ENCODE peak calls at places on chromosomes 12 and 14, in ten cellular contexts. S is substantia nigra; Z is RKO; I is mesothelial cell of epicardium; P is activated CD4-positive, CD25-positive, alpha-beta regulatory T cell treated with anti-CD3 and anti-CD28 coated beads, Interleukin-2, amount 50 U/mL, for 16 hours; C is AG09319; R is germinal center; Y is GM10248; Q is ELR; G is effector memory CD4-positive, alpha-beta T cell. D is an unnamed sample.

GRCh38 chr14:90483551-90483950 is 86.7 kb downstream of the CALM1 start:
- DNase-seq in S (no peak), Z (no peak), I (no peak), P (no peak), C (no peak), R (no peak), Y (peak), Q (no peak), G (peak), D (no peak)

GRCh38 chr14:93912785-93913184 is 14.4 kb upstream of the FAM181A start:
- DNase-seq in S (no peak), Z (no peak), I (no peak), P (no peak), C (no peak), R (no peak), Y (no peak), Q (no peak), G (no peak), D (no peak)

GRCh38 chr12:100688451-100688864 is 106.1 kb upstream of the ANO4 start:
- DNase-seq in S (no peak), Z (no peak), I (no peak), P (no peak), C (no peak), R (no peak), Y (no peak), Q (peak), G (no peak), D (no peak)

GRCh38 chr14:105850853-105851581 is 324.6 kb downstream of the TMEM121 start:
- DNase-seq in S (no peak), Z (no peak), I (no peak), P (no peak), C (no peak), R (no peak), Y (no peak), Q (no peak), G (no peak), D (no peak)

GRCh38 chr12:113422929-113423669 is 919 bp downstream of the SDSL start:
- DNase-seq in S (no peak), Z (peak), I (no peak), P (no peak), C (no peak), R (no peak), Y (no peak), Q (no peak), G (no peak), D (no peak)

GRCh38 chr12:85029456-85029855 is 6.6 kb downstream of the TSPAN19 start:
- DNase-seq in S (no peak), Z (peak), I (no peak), P (no peak), C (no peak), R (no peak), Y (peak), Q (peak), G (no peak), D (no peak)

GRCh38 chr14:91310620-91311283 is 66.2 kb upstream of the GPR68 start:
- DNase-seq in S (no peak), Z (no peak), I (no peak), P (no peak), C (no peak), R (no peak), Y (no peak), Q (no peak), G (peak), D (no peak)

GRCh38 chr12:33484161-33484560 is 44.5 kb upstream of the SYT10 start:
- DNase-seq in S (no peak), Z (no peak), I (no peak), P (no peak), C (no peak), R (no peak), Y (no peak), Q (no peak), G (no peak), D (no peak)

GRCh38 chr12:105928436-105928835 is 210.3 kb downstream of the NUAK1 start:
- DNase-seq in S (no peak), Z (no peak), I (no peak), P (no peak), C (no peak), R (no peak), Y (no peak), Q (no peak), G (no peak), D (no peak)

GRCh38 chr14:73753887-73754880 is 40.0 kb upstream of the PNMA1 start:
- DNase-seq in S (peak), Z (no peak), I (no peak), P (no peak), C (no peak), R (peak), Y (peak), Q (peak), G (no peak), D (peak)

GRCh38 chr14:99237288-99237687 is 34.7 kb downstream of the BCL11B start:
- DNase-seq in S (no peak), Z (no peak), I (no peak), P (no peak), C (no peak), R (no peak), Y (no peak), Q (no peak), G (no peak), D (no peak)

GRCh38 chr12:95258803-95259202 is 41.2 kb downstream of the VEZT start:
- DNase-seq in S (no peak), Z (no peak), I (no peak), P (no peak), C (no peak), R (no peak), Y (no peak), Q (peak), G (no peak), D (no peak)

GRCh38 chr12:122932207-122932606 is 34.1 kb downstream of the ABCB9 start:
- DNase-seq in S (no peak), Z (no peak), I (no peak), P (no peak), C (no peak), R (no peak), Y (no peak), Q (no peak), G (no peak), D (no peak)